ENCODE peak calls at places on chromosomes 3 and 15, in five cellular contexts. E is lung, D is WTC11, P is NCI-H345, G is mesothelial cell of epicardium. W is an unnamed sample.

GRCh38 chr3:72255736-72256559 is 471.0 kb upstream of the PROK2 start:
- DNase-seq in E (no peak), D (no peak), P (peak; percentile 91), G (no peak), W (peak; percentile 71)

GRCh38 chr3:142886021-142886420 is 2.9 kb downstream of the PCOLCE2 start:
- DNase-seq in E (no peak), D (no peak), P (no peak), G (no peak), W (no peak)

GRCh38 chr3:44966795-44967278 is 9.1 kb downstream of the ZDHHC3 start:
- DNase-seq in E (no peak), D (no peak), P (no peak), G (no peak), W (no peak)

GRCh38 chr3:139716908-139717485 is 39.2 kb upstream of the NMNAT3 start:
- DNase-seq in E (no peak), D (no peak), P (no peak), G (no peak), W (no peak)

GRCh38 chr15:70703066-70703465 is 60.3 kb downstream of the UACA start:
- DNase-seq in E (no peak), D (no peak), P (no peak), G (no peak), W (no peak)

GRCh38 chr3:57060089-57060829 is at the start of gene SPATA12:
- DNase-seq in E (peak; percentile 72), D (peak; percentile 72), P (peak; percentile 52), G (no peak), W (peak; percentile 89)

GRCh38 chr3:193292386-193292785 is 51.4 kb downstream of the PLAAT1 start:
- DNase-seq in E (no peak), D (no peak), P (no peak), G (no peak), W (no peak)

GRCh38 chr15:49062900-49063299 is 16.7 kb upstream of the SECISBP2L start:
- DNase-seq in E (no peak), D (no peak), P (no peak), G (no peak), W (no peak)

GRCh38 chr3:87207500-87207899 is 19.6 kb upstream of the CHMP2B start:
- DNase-seq in E (no peak), D (no peak), P (no peak), G (no peak), W (no peak)

GRCh38 chr15:27990411-27991338 is 108.4 kb downstream of the OCA2 start:
- DNase-seq in E (no peak), D (no peak), P (no peak), G (no peak), W (no peak)

GRCh38 chr3:42153039-42153438 is 61.9 kb downstream of the TRAK1 start:
- DNase-seq in E (no peak), D (no peak), P (no peak), G (no peak), W (no peak)

GRCh38 chr3:119257654-119258410 is 17.2 kb upstream of the B4GALT4 start:
- DNase-seq in E (no peak), D (no peak), P (no peak), G (no peak), W (peak; percentile 64)

GRCh38 chr3:50177346-50177745 is 14.1 kb upstream of the GNAT1 start:
- DNase-seq in E (no peak), D (no peak), P (no peak), G (no peak), W (no peak)

GRCh38 chr3:138174421-138175122 is at the start of gene DBR1:
- DNase-seq in E (peak; percentile 91), D (peak; percentile 66), P (peak; percentile 80), G (peak; percentile 35), W (peak; percentile 80)

GRCh38 chr3:36689560-36689959 is 74.8 kb downstream of the DCLK3 start:
- DNase-seq in E (no peak), D (no peak), P (no peak), G (no peak), W (no peak)

GRCh38 chr15:62452656-62453055 is 287.6 kb upstream of the C2CD4B start:
- DNase-seq in E (no peak), D (no peak), P (no peak), G (no peak), W (no peak)

GRCh38 chr3:171001957-171002694 is 24.4 kb downstream of the SLC2A2 start:
- DNase-seq in E (no peak), D (no peak), P (no peak), G (no peak), W (peak; percentile 77)

W was measured in H4.